ENCODE peak calls at places on chromosome 19, in seven cellular contexts. S is NCI-H345; Y is amniotic stem cell; V is H9; G is cardiac muscle cell; M is psoas muscle; W is stimulated activated CD4-positive, alpha-beta T cell treated with anti-CD3 and anti-CD28 coated beads, Interleukin-2, amount 100 ng/mL, for 24 hours. R is an unnamed sample.

GRCh38 chr19:33427801-33428626 is 54.5 kb downstream of the CEBPG start:
- DNase-seq in S (no peak), Y (no peak), V (no peak), G (no peak), M (peak), W (no peak), R (no peak)

GRCh38 chr19:31269425-31270127 is 79.7 kb downstream of the TSHZ3 start:
- DNase-seq in S (no peak), Y (no peak), V (no peak), G (no peak), M (no peak), W (no peak), R (no peak)

GRCh38 chr19:48292798-48293197 is 22.9 kb downstream of the ZNF114 start:
- DNase-seq in S (no peak), Y (peak), V (no peak), G (peak), M (no peak), W (no peak), R (no peak)

GRCh38 chr19:6540918-6541689 is 10.3 kb downstream of the TNFSF9 start:
- DNase-seq in S (no peak), Y (no peak), V (no peak), G (no peak), M (no peak), W (no peak), R (no peak)

GRCh38 chr19:37969695-37970094 is 62.7 kb downstream of the SIPA1L3 start:
- DNase-seq in S (no peak), Y (no peak), V (no peak), G (no peak), M (no peak), W (no peak), R (no peak)

GRCh38 chr19:16067205-16067938 is 8.9 kb upstream of the TPM4 start:
- DNase-seq in S (no peak), Y (no peak), V (no peak), G (peak), M (peak), W (no peak), R (no peak)

GRCh38 chr19:16207063-16207462 is 9.4 kb downstream of the AP1M1 start:
- DNase-seq in S (no peak), Y (no peak), V (no peak), G (no peak), M (no peak), W (no peak), R (no peak)

GRCh38 chr19:19106061-19106551 is 32.2 kb downstream of the TMEM161A start:
- DNase-seq in S (no peak), Y (no peak), V (peak), G (peak), M (no peak), W (no peak), R (no peak)

GRCh38 chr19:52662631-52663030 is 24.5 kb upstream of the ZNF83 start:
- DNase-seq in S (no peak), Y (no peak), V (no peak), G (no peak), M (no peak), W (no peak), R (no peak)

GRCh38 chr19:934865-935422 is 9.1 kb downstream of the ARID3A start:
- DNase-seq in S (no peak), Y (no peak), V (no peak), G (peak), M (peak), W (no peak), R (no peak)

GRCh38 chr19:31518626-31519025 is 169.4 kb upstream of the TSHZ3 start:
- DNase-seq in S (no peak), Y (no peak), V (no peak), G (no peak), M (no peak), W (no peak), R (no peak)

GRCh38 chr19:30293051-30293785 is 79.0 kb upstream of the ZNF536 start:
- DNase-seq in S (no peak), Y (no peak), V (peak), G (no peak), M (no peak), W (no peak), R (no peak)

GRCh38 chr19:47363758-47364529 is 14.8 kb downstream of the DHX34 start:
- DNase-seq in S (no peak), Y (no peak), V (peak), G (peak), M (no peak), W (no peak), R (no peak)

GRCh38 chr19:16180611-16181010 is 4.6 kb upstream of the FAM32A start:
- DNase-seq in S (no peak), Y (peak), V (no peak), G (peak), M (no peak), W (no peak), R (no peak)

GRCh38 chr19:29549105-29550070 is 23.6 kb downstream of the VSTM2B start:
- DNase-seq in S (no peak), Y (no peak), V (peak), G (no peak), M (no peak), W (no peak), R (no peak)

GRCh38 chr19:28377077-28377476 is 835.9 kb downstream of the UQCRFS1 start:
- DNase-seq in S (no peak), Y (no peak), V (no peak), G (peak), M (no peak), W (no peak), R (no peak)

GRCh38 chr19:27905074-27905473 is 1307.9 kb downstream of the UQCRFS1 start:
- DNase-seq in S (no peak), Y (no peak), V (no peak), G (no peak), M (no peak), W (no peak), R (no peak)

GRCh38 chr19:43777163-43777700 is 3.5 kb downstream of the KCNN4 start:
- DNase-seq in S (peak), Y (no peak), V (no peak), G (no peak), M (peak), W (no peak), R (no peak)

GRCh38 chr19:31863122-31863521 is 482.3 kb upstream of the ZNF507 start:
- DNase-seq in S (no peak), Y (no peak), V (no peak), G (no peak), M (no peak), W (no peak), R (no peak)

GRCh38 chr19:47240996-47241918 is 10.3 kb upstream of the BBC3 start:
- DNase-seq in S (peak), Y (peak), V (peak), G (peak), M (peak), W (peak), R (no peak)

GRCh38 chr19:13234518-13234917 is 84.3 kb downstream of the IER2 start:
- DNase-seq in S (no peak), Y (no peak), V (peak), G (peak), M (peak), W (peak), R (no peak)

GRCh38 chr19:16679811-16680210 is 18.9 kb downstream of the TMEM38A start:
- DNase-seq in S (no peak), Y (no peak), V (no peak), G (no peak), M (no peak), W (no peak), R (no peak)

GRCh38 chr19:45280471-45280961 is 29.4 kb downstream of the MARK4 start:
- DNase-seq in S (no peak), Y (no peak), V (no peak), G (no peak), M (no peak), W (no peak), R (no peak)

GRCh38 chr19:49987159-49987698 is 26.3 kb upstream of the SIGLEC11 start:
- DNase-seq in S (no peak), Y (peak), V (peak), G (peak), M (peak), W (peak), R (no peak)

GRCh38 chr19:5631511-5632240 is 8.8 kb downstream of the SAFB start:
- DNase-seq in S (no peak), Y (no peak), V (no peak), G (peak), M (no peak), W (no peak), R (no peak)

GRCh38 chr19:13060233-13060963 is 42.3 kb downstream of the LYL1 start:
- DNase-seq in S (no peak), Y (no peak), V (no peak), G (peak), M (no peak), W (no peak), R (no peak)

GRCh38 chr19:38039966-38040365 is 133.0 kb downstream of the SIPA1L3 start:
- DNase-seq in S (no peak), Y (peak), V (no peak), G (peak), M (no peak), W (no peak), R (no peak)

GRCh38 chr19:51081476-51081875 is 1.2 kb downstream of the KLK14 start:
- DNase-seq in S (no peak), Y (no peak), V (no peak), G (no peak), M (no peak), W (no peak), R (no peak)

GRCh38 chr19:9324584-9324962 is 594 bp downstream of the ZNF559 start:
- DNase-seq in S (no peak), Y (no peak), V (no peak), G (no peak), M (no peak), W (no peak), R (no peak)

GRCh38 chr19:35797663-35798062 is 15.0 kb downstream of the PRODH2 start:
- DNase-seq in S (no peak), Y (no peak), V (peak), G (peak), M (no peak), W (no peak), R (no peak)

GRCh38 chr19:4985551-4985991 is 16.7 kb downstream of the KDM4B start:
- DNase-seq in S (no peak), Y (no peak), V (no peak), G (no peak), M (peak), W (no peak), R (no peak)

GRCh38 chr19:29714371-29714952 is 599 bp downstream of the C19orf12 start:
- DNase-seq in S (peak), Y (no peak), V (no peak), G (no peak), M (no peak), W (no peak), R (no peak)

GRCh38 chr19:13906525-13906904 is 514 bp downstream of the CC2D1A start:
- DNase-seq in S (peak), Y (no peak), V (no peak), G (no peak), M (no peak), W (peak), R (no peak)

GRCh38 chr19:29311391-29311790 is 98.4 kb upstream of the UQCRFS1 start:
- DNase-seq in S (peak), Y (no peak), V (peak), G (no peak), M (no peak), W (no peak), R (no peak)

R was measured in cortex of kidney.